ENCODE peak calls at places on chromosome 1, in eight cellular contexts. E is caudate nucleus, G is NB4, F is NCI-H1092, B is testis, V is kidney, C is Right ventricle myocardium superior, W is Caco-2. U is an unnamed sample.

GRCh38 chr1:174191255-174191906 is 32.1 kb downstream of the RABGAP1L start:
- DNase-seq in F (no peak), B (no peak), G (no peak), C (no peak), V (no peak), E (no peak), W (no peak), U (no peak)

GRCh38 chr1:200118779-200119505 is 91.4 kb downstream of the NR5A2 start:
- DNase-seq in V (no peak), B (no peak), W (no peak), E (peak; percentile 78), C (no peak), F (peak; percentile 26), G (no peak), U (no peak)

GRCh38 chr1:151535326-151536271 is 4.5 kb upstream of the TUFT1 start:
- DNase-seq in C (no peak), V (no peak), W (no peak), G (no peak), E (no peak), B (no peak), F (no peak), U (no peak)

GRCh38 chr1:113247805-113248204 is 142.5 kb upstream of the MAGI3 start:
- DNase-seq in V (no peak), E (no peak), B (no peak), G (no peak), W (no peak), F (no peak), C (no peak), U (no peak)

GRCh38 chr1:203127672-203128611 is at the start of gene ADORA1:
- DNase-seq in B (peak; percentile 91), F (peak; percentile 55), W (peak; percentile 78), C (peak; percentile 81), G (peak; percentile 47), V (peak; percentile 88), E (peak; percentile 81), U (peak; percentile 68)

GRCh38 chr1:29324771-29325351 is 88.5 kb downstream of the PTPRU start:
- DNase-seq in E (no peak), F (no peak), C (no peak), W (peak; percentile 42), V (no peak), B (peak; percentile 73), G (peak; percentile 11), U (no peak)

GRCh38 chr1:226627050-226627755 is 78.6 kb downstream of the STUM start:
- DNase-seq in G (no peak), F (no peak), C (peak; percentile 2), B (no peak), W (no peak), V (no peak), E (no peak), U (peak; percentile 6)

GRCh38 chr1:34884961-34885360 is 25.4 kb upstream of the SMIM12 start:
- DNase-seq in B (no peak), G (no peak), C (no peak), F (no peak), E (no peak), V (no peak), W (peak; percentile 38), U (no peak)

GRCh38 chr1:10814954-10815862 is 18.8 kb upstream of the CASZ1 start:
- DNase-seq in C (no peak), B (no peak), V (peak; percentile 33), E (no peak), G (no peak), F (no peak), W (no peak), U (no peak)

GRCh38 chr1:160981584-160982411 is 27.2 kb upstream of the ITLN2 start:
- DNase-seq in V (no peak), G (no peak), W (no peak), E (no peak), B (no peak), F (no peak), C (no peak), U (peak; percentile 54)

GRCh38 chr1:36352910-36353878 is 29.7 kb upstream of the EVA1B start:
- DNase-seq in B (no peak), F (no peak), E (no peak), W (no peak), G (no peak), V (peak; percentile 51), C (no peak), U (no peak)

GRCh38 chr1:42931108-42931539 is 27.5 kb downstream of the SLC2A1 start:
- DNase-seq in C (no peak), F (no peak), E (no peak), V (peak; percentile 80), G (peak; percentile 89), B (no peak), W (peak; percentile 53), U (no peak)